ENCODE peak calls at places on chromosomes 3 and 15, in four cellular contexts. One of them, this sample, is unnamed.

GRCh38 chr15:31335991-31336942 is 9.6 kb downstream of the KLF13 start:
- DNase-seq in stomach: no peak
- DNase-seq in sigmoid colon: peak
- DNase-seq in endothelial cell of umbilical vein: no peak
- DNase-seq in this sample: peak

GRCh38 chr3:46453526-46454208 is 11.0 kb downstream of the LTF start:
- DNase-seq in stomach: no peak
- DNase-seq in sigmoid colon: no peak
- DNase-seq in endothelial cell of umbilical vein: no peak
- DNase-seq in this sample: no peak

GRCh38 chr15:72820278-72820677 is 36.7 kb upstream of the ADPGK start:
- DNase-seq in stomach: no peak
- DNase-seq in sigmoid colon: no peak
- DNase-seq in endothelial cell of umbilical vein: no peak
- DNase-seq in this sample: no peak

GRCh38 chr3:60086811-60087210 is 1037.0 kb upstream of the CFAP20DC start:
- DNase-seq in stomach: no peak
- DNase-seq in sigmoid colon: no peak
- DNase-seq in endothelial cell of umbilical vein: no peak
- DNase-seq in this sample: no peak

GRCh38 chr3:13189639-13190375 is 116.6 kb upstream of the IQSEC1 start:
- DNase-seq in stomach: no peak
- DNase-seq in sigmoid colon: peak
- DNase-seq in endothelial cell of umbilical vein: no peak
- DNase-seq in this sample: peak

GRCh38 chr3:135231646-135232625 is 436.9 kb downstream of the EPHB1 start:
- DNase-seq in stomach: no peak
- DNase-seq in sigmoid colon: no peak
- DNase-seq in endothelial cell of umbilical vein: no peak
- DNase-seq in this sample: no peak

GRCh38 chr3:2770451-2770850 is 339.7 kb downstream of the IL5RA start:
- DNase-seq in stomach: no peak
- DNase-seq in sigmoid colon: no peak
- DNase-seq in endothelial cell of umbilical vein: no peak
- DNase-seq in this sample: no peak

GRCh38 chr15:62067448-62068044 is 769 bp downstream of the C2CD4A start:
- DNase-seq in stomach: peak
- DNase-seq in sigmoid colon: peak
- DNase-seq in endothelial cell of umbilical vein: peak
- DNase-seq in this sample: peak

GRCh38 chr15:62828364-62828763 is 214.2 kb upstream of the TPM1 start:
- DNase-seq in stomach: no peak
- DNase-seq in sigmoid colon: no peak
- DNase-seq in endothelial cell of umbilical vein: no peak
- DNase-seq in this sample: no peak

GRCh38 chr15:90660195-90660995 is 56.8 kb upstream of the BLM start:
- DNase-seq in stomach: peak
- DNase-seq in sigmoid colon: peak
- DNase-seq in endothelial cell of umbilical vein: no peak
- DNase-seq in this sample: peak

DNA sequence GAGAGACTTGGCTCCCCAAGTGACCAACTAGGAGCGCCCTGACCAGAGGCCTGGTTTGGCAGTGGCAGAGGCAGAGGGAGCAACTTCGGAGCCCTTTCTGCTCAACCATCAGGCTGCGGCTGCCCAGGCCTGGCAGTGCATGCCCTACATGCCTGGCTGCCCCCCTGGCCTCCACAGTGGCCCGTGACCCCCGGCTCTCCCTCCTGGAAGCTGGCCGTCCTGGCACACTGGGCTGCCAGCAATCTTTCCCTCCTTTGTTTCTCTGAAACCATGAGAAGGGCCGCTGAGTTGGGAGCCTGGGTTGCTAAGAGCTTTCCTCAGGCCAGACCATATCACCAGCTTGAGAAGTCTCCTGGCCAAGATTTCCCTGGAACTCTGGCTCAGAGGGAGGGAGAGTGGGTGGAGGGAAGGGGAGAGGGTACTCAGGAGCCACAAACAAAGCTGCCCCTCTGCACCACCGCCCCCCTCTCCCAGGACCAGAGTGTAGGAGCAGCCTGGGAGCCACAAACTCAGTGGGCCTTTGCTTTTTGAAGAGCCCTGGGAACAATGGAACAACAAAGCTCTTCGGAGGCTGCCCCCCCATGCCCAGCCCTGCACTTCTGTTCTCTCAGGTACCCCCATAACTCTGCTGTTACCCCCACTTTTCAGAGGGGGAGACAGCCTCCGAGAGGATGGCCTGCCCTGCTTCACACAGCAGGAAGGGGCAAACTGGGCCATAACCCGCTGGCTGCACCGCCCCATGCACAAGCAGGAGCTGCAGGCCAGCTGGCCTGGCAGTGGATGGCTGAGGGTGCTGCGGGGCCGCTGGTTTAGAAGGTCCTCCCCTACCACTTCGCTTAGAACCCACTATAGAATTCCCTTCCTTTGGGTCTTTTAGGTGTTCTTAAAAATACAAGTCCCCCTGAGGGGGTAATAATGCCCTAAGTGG is 11.3 kb downstream of the CORO2B start:
- DNase-seq in stomach: no peak
- DNase-seq in sigmoid colon: no peak
- DNase-seq in endothelial cell of umbilical vein: no peak
- DNase-seq in this sample: peak
- TF ChIP-seq POLR2AphosphoS5 in stomach: no peak
- TF ChIP-seq POLR2AphosphoS5 in sigmoid colon: no peak
- TF ChIP-seq POLR2AphosphoS5 in endothelial cell of umbilical vein: no peak
- TF ChIP-seq POLR2AphosphoS5 in this sample: no peak

DNA sequence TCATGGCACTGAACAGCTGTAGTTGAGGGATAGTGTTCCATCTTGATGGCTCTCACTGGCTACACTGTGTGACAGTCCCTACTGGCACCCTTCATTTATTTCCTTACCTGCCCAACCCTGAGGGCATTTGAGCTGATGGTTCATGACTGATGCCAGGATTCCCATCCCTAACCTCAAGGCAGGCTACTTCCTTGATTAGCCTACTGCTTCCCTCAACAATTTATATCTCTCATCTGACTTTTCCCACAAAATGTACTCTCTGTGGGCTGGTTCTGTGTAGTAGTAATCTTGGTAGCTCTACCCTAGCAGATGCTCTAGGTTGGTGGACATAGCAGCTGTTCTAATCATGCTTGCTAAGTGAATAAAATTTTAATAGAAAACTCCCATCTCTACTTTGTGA is 106.0 kb downstream of the THRB start:
- DNase-seq in stomach: no peak
- DNase-seq in sigmoid colon: no peak
- DNase-seq in endothelial cell of umbilical vein: no peak
- DNase-seq in this sample: no peak
- TF ChIP-seq CTCF in stomach: no peak
- TF ChIP-seq CTCF in sigmoid colon: no peak
- TF ChIP-seq CTCF in endothelial cell of umbilical vein: no peak
- TF ChIP-seq CTCF in this sample: no peak

GRCh38 chr15:45376300-45376928 is 1.9 kb downstream of the GATM start:
- DNase-seq in stomach: no peak
- DNase-seq in sigmoid colon: no peak
- DNase-seq in endothelial cell of umbilical vein: no peak
- DNase-seq in this sample: no peak

GRCh38 chr15:45376967-45377629 is 1.2 kb downstream of the GATM start:
- DNase-seq in stomach: no peak
- DNase-seq in sigmoid colon: no peak
- DNase-seq in endothelial cell of umbilical vein: no peak
- DNase-seq in this sample: no peak

GRCh38 chr15:45378913-45379262 is 544 bp upstream of the GATM start:
- DNase-seq in stomach: no peak
- DNase-seq in sigmoid colon: no peak
- DNase-seq in endothelial cell of umbilical vein: no peak
- DNase-seq in this sample: no peak

GRCh38 chr15:45377630-45378148 is 655 bp downstream of the GATM start:
- DNase-seq in stomach: peak
- DNase-seq in sigmoid colon: peak
- DNase-seq in endothelial cell of umbilical vein: peak
- DNase-seq in this sample: no peak

GRCh38 chr15:45378149-45378912 is at the start of gene GATM:
- DNase-seq in stomach: peak
- DNase-seq in sigmoid colon: peak
- DNase-seq in endothelial cell of umbilical vein: peak
- DNase-seq in this sample: peak
- TF ChIP-seq POLR2A in stomach: no peak
- TF ChIP-seq POLR2A in sigmoid colon: peak
- TF ChIP-seq POLR2A in endothelial cell of umbilical vein: no peak
- TF ChIP-seq POLR2A in this sample: no peak

GRCh38 chr3:184688251-184688851 is 23.5 kb downstream of the MAGEF1 start:
- DNase-seq in stomach: no peak
- DNase-seq in sigmoid colon: peak
- DNase-seq in endothelial cell of umbilical vein: no peak
- DNase-seq in this sample: no peak
- TF ChIP-seq POLR2AphosphoS5 in stomach: no peak
- TF ChIP-seq POLR2AphosphoS5 in sigmoid colon: peak
- TF ChIP-seq POLR2AphosphoS5 in endothelial cell of umbilical vein: no peak
- TF ChIP-seq POLR2AphosphoS5 in this sample: no peak

DNA sequence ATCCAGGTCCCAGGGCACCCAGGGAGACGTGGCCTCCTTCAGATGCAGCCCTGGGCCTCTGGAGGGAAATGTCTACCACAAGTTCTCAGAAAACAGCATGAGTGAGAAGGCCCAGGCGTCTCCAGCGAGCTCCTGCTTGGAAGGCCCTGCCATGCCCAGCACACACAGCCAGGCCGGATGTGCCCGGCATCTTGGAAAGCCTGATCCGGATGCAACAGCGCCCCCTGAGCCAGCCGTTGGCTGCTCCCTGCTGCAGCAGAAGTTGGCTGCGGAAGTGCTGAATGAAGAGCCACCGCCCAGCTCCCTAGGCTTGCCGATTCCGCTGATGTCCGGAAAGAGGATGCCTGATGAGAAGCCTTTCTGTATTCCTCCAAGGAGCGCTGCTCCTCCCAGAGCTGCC is 856 bp downstream of the NPAP1 start:
- DNase-seq in stomach: no peak
- DNase-seq in sigmoid colon: no peak
- DNase-seq in endothelial cell of umbilical vein: no peak
- DNase-seq in this sample: no peak
- TF ChIP-seq CTCF in stomach: no peak
- TF ChIP-seq CTCF in sigmoid colon: no peak
- TF ChIP-seq CTCF in endothelial cell of umbilical vein: no peak
- TF ChIP-seq CTCF in this sample: no peak

DNA sequence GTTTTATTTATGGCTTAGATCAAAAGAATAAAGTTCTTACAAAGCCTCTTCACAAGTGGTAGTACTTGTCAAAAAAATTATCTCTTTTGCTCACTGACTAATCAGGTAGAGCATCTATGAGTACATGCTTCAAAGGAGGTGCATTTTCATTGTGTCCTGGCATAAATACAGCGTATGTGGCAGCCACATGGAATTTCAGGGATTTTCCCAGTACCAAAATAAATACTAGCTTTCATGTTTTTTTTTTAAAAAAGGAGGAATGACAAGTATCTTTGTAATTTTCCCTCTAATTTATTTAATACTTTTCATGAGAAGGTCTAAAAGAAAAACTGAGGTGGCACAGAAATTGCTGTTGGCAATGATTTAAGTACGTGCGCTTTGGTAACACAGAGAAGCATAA is 597.8 kb upstream of the ALCAM start:
- DNase-seq in stomach: no peak
- DNase-seq in sigmoid colon: no peak
- DNase-seq in endothelial cell of umbilical vein: no peak
- DNase-seq in this sample: no peak
- TF ChIP-seq POLR2A in stomach: no peak
- TF ChIP-seq POLR2A in sigmoid colon: no peak
- TF ChIP-seq POLR2A in endothelial cell of umbilical vein: no peak
- TF ChIP-seq POLR2A in this sample: no peak